ENCODE peak calls at places on chromosome 4, in six cellular contexts. W is fibroblast of lung, K is Panc1, D is transverse colon, H is uterus, B is sigmoid colon. A is an unnamed sample. For H3K4me1, the result is how much of the 10 kb centered on the place peaks cover.

GRCh38 chr4:96913437-96914075 is 1073.7 kb downstream of the PDHA2 start:
- DNase-seq in W (peak), K (no peak), D (no peak), H (no peak), B (no peak), A (no peak)

GRCh38 chr4:175947117-175947722 is 118.4 kb upstream of the WDR17 start:
- DNase-seq in W (peak), K (no peak), D (no peak), H (no peak), B (no peak), A (no peak)

GRCh38 chr4:54333657-54334056 is 104.6 kb downstream of the PDGFRA start:
- DNase-seq in W (no peak), K (no peak), D (no peak), H (no peak), B (no peak), A (no peak)

GRCh38 chr4:111748157-111748556 is 397.1 kb upstream of the FAM241A start:
- DNase-seq in W (no peak), K (no peak), D (no peak), H (no peak), B (no peak), A (no peak)

GRCh38 chr4:154086247-154086646 is 297.4 kb upstream of the SFRP2 start:
- DNase-seq in W (no peak), K (no peak), D (no peak), H (no peak), B (no peak), A (no peak)

GRCh38 chr4:8897768-8898167 is 26.1 kb upstream of the HMX1 start:
- DNase-seq in W (no peak), K (no peak), D (no peak), H (no peak), B (no peak), A (no peak)

GRCh38 chr4:4593596-4593995 is 51.7 kb upstream of the STX18 start:
- DNase-seq in W (no peak), K (no peak), D (no peak), H (no peak), B (no peak), A (no peak)

GRCh38 chr4:145694929-145695328 is 15.0 kb downstream of the C4orf51 start:
- DNase-seq in W (peak), K (no peak), D (no peak), H (no peak), B (no peak), A (no peak)

GRCh38 chr4:171130126-171130801 is 682.9 kb upstream of the GALNTL6 start:
- DNase-seq in W (no peak), K (no peak), D (no peak), H (no peak), B (no peak), A (no peak)

GRCh38 chr4:106090826-106091225 is 195.6 kb downstream of the NPNT start:
- DNase-seq in W (no peak), K (no peak), D (no peak), H (no peak), B (no peak), A (no peak)

GRCh38 chr4:114857831-114858230 is 255.6 kb downstream of the NDST4 start:
- DNase-seq in W (no peak), K (no peak), D (no peak), H (no peak), B (no peak), A (no peak)

GRCh38 chr4:137156054-137156453 is 376.2 kb downstream of the PCDH18 start:
- DNase-seq in W (peak), K (no peak), D (no peak), H (no peak), B (no peak), A (no peak)

GRCh38 chr4:114384629-114385028 is 214.0 kb upstream of the UGT8 start:
- DNase-seq in W (peak), K (no peak), D (no peak), H (no peak), B (no peak), A (peak)

GRCh38 chr4:7942019-7942556 is 2.4 kb upstream of the AFAP1 start:
- DNase-seq in W (no peak), K (no peak), D (no peak), H (no peak), B (peak), A (no peak)

GRCh38 chr4:163180087-163180486 is 13.4 kb upstream of the NAF1 start:
- DNase-seq in W (no peak), K (no peak), D (no peak), H (no peak), B (no peak), A (no peak)

GRCh38 chr4:157076578-157076947 is 613 bp downstream of the GLRB start:
- DNase-seq in W (no peak), K (no peak), D (no peak), H (peak), B (peak), A (no peak)

GRCh38 chr4:174592985-174593335 is 70.7 kb upstream of the HPGD start:
- DNase-seq in W (peak), K (no peak), D (no peak), H (no peak), B (no peak), A (no peak)

GRCh38 chr4:56958111-56958517 is 19.3 kb downstream of the NOA1 start:
- DNase-seq in W (peak), K (no peak), D (peak), H (peak), B (peak), A (peak)

GRCh38 chr4:168618577-168619265 is 121.9 kb downstream of the PALLD start:
- DNase-seq in W (peak), K (no peak), D (no peak), H (no peak), B (no peak), A (no peak)

GRCh38 chr4:5798447-5798846 is 87.4 kb downstream of the EVC start:
- DNase-seq in W (no peak), K (no peak), D (no peak), H (no peak), B (peak), A (no peak)

GRCh38 chr4:170007113-170007512 is 19.1 kb downstream of the MFAP3L start:
- DNase-seq in W (peak), K (no peak), D (no peak), H (no peak), B (no peak), A (no peak)

GRCh38 chr4:53557601-53558000 is 33.7 kb downstream of the LNX1 start:
- DNase-seq in W (peak), K (no peak), D (no peak), H (no peak), B (no peak), A (no peak)

GRCh38 chr4:83894831-83895230 is 358.9 kb downstream of the GPAT3 start:
- DNase-seq in W (no peak), K (no peak), D (no peak), H (no peak), B (no peak), A (no peak)

GRCh38 chr4:86493460-86493859 is 100.7 kb upstream of the PTPN13 start:
- DNase-seq in W (peak), K (no peak), D (no peak), H (no peak), B (no peak), A (no peak)

GRCh38 chr4:13244342-13244905 is 239.7 kb downstream of the RAB28 start:
- DNase-seq in W (no peak), K (no peak), D (no peak), H (no peak), B (no peak), A (no peak)

GRCh38 chr4:185309770-185310169 is 86.0 kb downstream of the LRP2BP start:
- DNase-seq in W (no peak), K (no peak), D (no peak), H (no peak), B (no peak), A (no peak)

GRCh38 chr4:14143892-14144291 is 516.4 kb upstream of the BOD1L1 start:
- DNase-seq in W (no peak), K (no peak), D (no peak), H (no peak), B (no peak), A (no peak)

GRCh38 chr4:42149004-42149403 is 3.5 kb downstream of the BEND4 start:
- DNase-seq in W (no peak), K (no peak), D (no peak), H (no peak), B (no peak), A (no peak)

GRCh38 chr4:125132281-125132680 is 182.5 kb upstream of the FAT4 start:
- DNase-seq in W (no peak), K (no peak), D (no peak), H (no peak), B (no peak), A (no peak)

GRCh38 chr4:121484633-121485032 is 103.8 kb upstream of the QRFPR start:
- DNase-seq in W (peak), K (peak), D (no peak), H (peak), B (no peak), A (no peak)

GRCh38 chr4:32519060-32519459 is 1798.9 kb downstream of the PCDH7 start:
- DNase-seq in W (no peak), K (no peak), D (no peak), H (no peak), B (no peak), A (no peak)

GRCh38 chr4:7939377-7940108 is at the start of gene AFAP1:
- DNase-seq in W (peak), K (no peak), D (peak), H (peak), B (peak), A (peak)

DNA sequence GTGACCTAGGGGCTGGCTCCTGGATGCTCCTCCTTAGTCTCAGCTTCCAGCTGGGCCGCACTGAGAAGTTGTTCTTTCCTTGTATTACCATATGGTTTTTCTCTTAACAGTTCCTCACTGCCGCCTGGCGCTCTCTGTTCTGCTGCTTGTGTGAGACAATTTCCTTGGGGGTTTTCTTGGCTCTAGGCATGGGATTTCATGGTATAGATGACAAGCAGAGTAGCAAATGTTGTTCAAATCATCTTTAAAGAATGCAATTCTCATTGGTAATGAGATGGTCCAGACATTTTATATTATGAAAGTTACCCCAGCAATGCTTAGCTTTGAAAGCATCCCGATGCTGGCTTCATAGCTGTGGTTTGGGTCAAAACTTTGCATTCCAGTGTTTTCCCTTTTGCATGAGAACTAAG is 37.6 kb downstream of the SEPTIN11 start:
- DNase-seq in W (peak), K (no peak), D (no peak), H (peak), B (peak), A (no peak)
- TF ChIP-seq CTCF in W (no peak), K (no peak), D (no peak), H (no peak), B (no peak), A (no peak)

GRCh38 chr4:141020801-141021261 is 112.4 kb downstream of the RNF150 start:
- DNase-seq in W (peak), K (no peak), D (no peak), H (no peak), B (no peak), A (no peak)

GRCh38 chr4:141019772-141020171 is 113.5 kb downstream of the RNF150 start:
- DNase-seq in W (no peak), K (no peak), D (no peak), H (no peak), B (no peak), A (no peak)

GRCh38 chr4:141022221-141022760 is 111.0 kb downstream of the RNF150 start:
- DNase-seq in W (no peak), K (no peak), D (no peak), H (no peak), B (no peak), A (no peak)

GRCh38 chr4:141021397-141022194 is 111.7 kb downstream of the RNF150 start:
- DNase-seq in W (peak), K (no peak), D (no peak), H (no peak), B (no peak), A (no peak)

GRCh38 chr4:141023051-141023450 is 110.2 kb downstream of the RNF150 start:
- DNase-seq in W (no peak), K (no peak), D (no peak), H (no peak), B (no peak), A (no peak)
- H3K4me1 ChIP-seq in W (under half), K (under half), D (under half), H (under half), B (half or more), A (under half)

GRCh38 chr4:146969126-146969525 is 23.5 kb upstream of the TTC29 start:
- DNase-seq in W (no peak), K (no peak), D (no peak), H (no peak), B (no peak), A (no peak)
- H3K4me3 ChIP-seq in W (no peak), K (no peak), D (no peak), H (no peak), B (no peak), A (no peak)

GRCh38 chr4:112896326-112896892 is 153.0 kb upstream of the ANK2 start:
- DNase-seq in W (no peak), K (no peak), D (no peak), H (no peak), B (no peak), A (no peak)

GRCh38 chr4:112898357-112899141 is 150.9 kb upstream of the ANK2 start:
- DNase-seq in W (peak), K (no peak), D (no peak), H (no peak), B (no peak), A (no peak)

GRCh38 chr4:112894951-112895350 is 154.5 kb upstream of the ANK2 start:
- DNase-seq in W (no peak), K (no peak), D (no peak), H (no peak), B (no peak), A (no peak)

GRCh38 chr4:112895785-112896184 is 153.7 kb upstream of the ANK2 start:
- DNase-seq in W (peak), K (no peak), D (no peak), H (no peak), B (no peak), A (no peak)

DNA sequence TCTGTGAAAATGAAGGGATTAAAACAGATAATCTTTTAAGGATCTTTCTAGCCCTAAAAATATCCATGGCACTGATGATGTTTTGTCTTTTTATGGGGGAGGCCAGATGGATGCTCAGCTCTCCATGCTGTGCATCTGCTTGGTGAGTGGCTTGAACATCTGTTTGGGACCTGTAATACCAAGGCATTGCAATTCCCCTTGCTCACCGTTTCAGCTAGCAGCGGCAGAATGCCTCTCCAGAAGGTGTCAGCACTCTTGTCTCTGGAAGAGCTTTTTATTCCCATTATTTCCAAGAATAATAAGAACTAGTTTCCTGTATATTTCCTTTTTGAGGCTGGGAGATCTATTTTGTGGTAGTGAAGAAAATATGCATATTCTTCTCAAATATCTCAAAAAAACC is 151.9 kb upstream of the ANK2 start:
- DNase-seq in W (no peak), K (no peak), D (no peak), H (no peak), B (no peak), A (no peak)
- TF ChIP-seq CTCF in W (no peak), K (no peak), D (no peak), H (no peak), B (no peak), A (no peak)

GRCh38 chr4:16233569-16234177 is 7.4 kb upstream of the TAPT1 start:
- DNase-seq in W (no peak), K (no peak), D (no peak), H (peak), B (no peak), A (no peak)
- H3K4me1 ChIP-seq in W (under half), K (under half), D (under half), H (under half), B (under half), A (under half)

GRCh38 chr4:1793940-1794808 is 1.1 kb downstream of the FGFR3 start:
- DNase-seq in W (peak), K (no peak), D (no peak), H (no peak), B (no peak), A (no peak)
- H3K4me3 ChIP-seq in W (no peak), K (peak), D (peak), H (peak), B (no peak), A (peak)

A was measured in mucosa of descending colon.